ENCODE peak calls at places on chromosomes 13 and 19, in five cellular contexts. H is PC-3, D is D721Med, Q is coronary artery, C is epithelial cell of esophagus. M is an unnamed sample.
A peak's percentile ranks its signal among the peaks of the same experiment; 100 is the strongest.

GRCh38 chr19:13031917-13032623 is 36.8 kb downstream of the NFIX start:
- DNase-seq in C (peak; percentile 58), Q (no peak), D (no peak), H (peak; percentile 72), M (no peak)

GRCh38 chr13:113002206-113002821 is 33.3 kb downstream of the MCF2L start:
- DNase-seq in D (peak; percentile 61), H (no peak), Q (no peak), C (no peak), M (no peak)

GRCh38 chr13:99396446-99396845 is 89.2 kb upstream of the GPR183 start:
- DNase-seq in D (no peak), Q (no peak), H (no peak), C (no peak), M (no peak)

GRCh38 chr13:94028234-94029145 is 451.0 kb downstream of the DCT start:
- DNase-seq in Q (no peak), H (no peak), C (no peak), D (no peak), M (no peak)

GRCh38 chr13:25136872-25137623 is 35.0 kb downstream of the AMER2 start:
- DNase-seq in H (no peak), Q (no peak), D (no peak), C (no peak), M (no peak)

GRCh38 chr13:26785845-26786630 is 25.5 kb upstream of the GPR12 start:
- DNase-seq in Q (peak; percentile 71), D (no peak), C (no peak), H (no peak), M (peak; percentile 15)

GRCh38 chr19:4606921-4607678 is 32.2 kb upstream of the TNFAIP8L1 start:
- DNase-seq in H (no peak), D (peak; percentile 80), Q (no peak), C (no peak), M (no peak)

GRCh38 chr19:5149508-5149907 is 180.6 kb downstream of the KDM4B start:
- DNase-seq in D (no peak), C (no peak), Q (no peak), H (no peak), M (no peak)

GRCh38 chr13:99132295-99132835 is 68.3 kb upstream of the UBAC2 start:
- DNase-seq in Q (peak; percentile 36), H (no peak), D (no peak), C (no peak), M (no peak)

GRCh38 chr13:27783111-27783510 is 9.2 kb upstream of the GSX1 start:
- DNase-seq in Q (no peak), D (no peak), H (peak; percentile 21), C (peak; percentile 45), M (no peak)

GRCh38 chr13:91647361-91647970 is 249.0 kb downstream of the GPC5 start:
- DNase-seq in C (peak; percentile 19), H (peak; percentile 14), D (no peak), Q (no peak), M (no peak)

GRCh38 chr19:2577722-2578335 is 101.9 kb downstream of the GADD45B start:
- DNase-seq in C (no peak), Q (peak; percentile 77), D (no peak), H (no peak), M (no peak)

GRCh38 chr13:79307866-79308298 is 98.2 kb downstream of the RBM26 start:
- DNase-seq in C (peak; percentile 46), D (no peak), H (peak; percentile 3), Q (no peak), M (no peak)

GRCh38 chr19:14369399-14370168 is 11.7 kb upstream of the ADGRE5 start:
- DNase-seq in C (no peak), H (no peak), D (no peak), Q (no peak), M (peak; percentile 83)

GRCh38 chr13:65600702-65601101 is 1629.4 kb downstream of the PCDH9 start:
- DNase-seq in C (peak; percentile 1), Q (no peak), H (peak; percentile 59), D (no peak), M (no peak)

GRCh38 chr13:27171830-27172494 is 351 bp upstream of the USP12 start:
- DNase-seq in D (peak; percentile 82), Q (peak; percentile 96), H (peak; percentile 86), C (peak; percentile 92), M (peak; percentile 93)

GRCh38 chr13:110392510-110393233 is 85.6 kb downstream of the COL4A2 start:
- DNase-seq in H (no peak), Q (no peak), C (no peak), D (no peak), M (no peak)

GRCh38 chr19:30073152-30074000 is 131.3 kb downstream of the URI1 start:
- DNase-seq in D (no peak), H (no peak), C (no peak), Q (no peak), M (no peak)

GRCh38 chr13:95676100-95676774 is 702 bp upstream of the DNAJC3 start:
- DNase-seq in H (peak; percentile 37), Q (no peak), D (no peak), C (peak; percentile 64), M (peak; percentile 26)

GRCh38 chr19:6216996-6217751 is 62.6 kb downstream of the MLLT1 start:
- DNase-seq in C (no peak), H (no peak), Q (no peak), D (no peak), M (no peak)

GRCh38 chr19:13692096-13692495 is 72.2 kb upstream of the MRI1 start:
- DNase-seq in D (no peak), Q (no peak), H (peak; percentile 93), C (peak; percentile 56), M (no peak)

GRCh38 chr13:110873639-110874507 is 41.0 kb downstream of the ANKRD10 start:
- DNase-seq in D (no peak), Q (no peak), H (no peak), C (no peak), M (no peak)

GRCh38 chr13:107441279-107441678 is 774.1 kb downstream of the LIG4 start:
- DNase-seq in D (no peak), C (peak; percentile 4), H (peak; percentile 25), Q (no peak), M (no peak)

GRCh38 chr19:49017666-49018351 is 918 bp upstream of the LHB start:
- DNase-seq in C (peak; percentile 38), Q (no peak), D (no peak), H (peak; percentile 59), M (peak; percentile 62)

GRCh38 chr13:47188802-47189201 is 291.9 kb upstream of the HTR2A start:
- DNase-seq in D (no peak), C (peak; percentile 31), Q (no peak), H (peak; percentile 6), M (no peak)

GRCh38 chr19:39212377-39212742 is 8.3 kb upstream of the SYCN start:
- DNase-seq in Q (no peak), C (no peak), D (no peak), H (peak; percentile 32), M (peak; percentile 51)

GRCh38 chr13:76677047-76677446 is 209.2 kb downstream of the KCTD12 start:
- DNase-seq in D (no peak), H (no peak), C (no peak), Q (no peak), M (no peak)

GRCh38 chr13:36069881-36070366 is 61.3 kb downstream of the DCLK1 start:
- DNase-seq in H (no peak), Q (no peak), D (no peak), C (no peak), M (no peak)

GRCh38 chr13:27607125-27607524 is 13.2 kb downstream of the LNX2 start:
- DNase-seq in C (peak; percentile 78), D (no peak), Q (no peak), H (peak; percentile 76), M (no peak)

GRCh38 chr13:107028751-107029150 is 460.8 kb upstream of the ARGLU1 start:
- DNase-seq in Q (no peak), C (no peak), D (no peak), H (no peak), M (no peak)

GRCh38 chr13:67557642-67558241 is 327.6 kb upstream of the PCDH9 start:
- DNase-seq in H (no peak), D (no peak), Q (no peak), C (no peak), M (no peak)

GRCh38 chr13:37769078-37769477 is 100.5 kb downstream of the TRPC4 start:
- DNase-seq in Q (no peak), C (peak; percentile 17), H (peak; percentile 21), D (no peak), M (no peak)
- TF ChIP-seq CTCF in Q (no peak), C (peak; percentile 35), H (peak; percentile 37), D (peak; percentile 28), M (no peak)

GRCh38 chr19:42315024-42315423 is 1.9 kb downstream of the TMEM145 start:
- DNase-seq in Q (no peak), C (no peak), D (no peak), H (no peak), M (no peak)
- TF ChIP-seq CTCF in Q (no peak), C (no peak), D (no peak), H (no peak), M (no peak)

GRCh38 chr19:24086974-24087595 is at the start of gene ZNF254:
- DNase-seq in H (peak; percentile 94), C (peak; percentile 97), Q (peak; percentile 93), D (peak; percentile 71), M (peak; percentile 79)
- TF ChIP-seq CTCF in H (no peak), C (no peak), Q (no peak), D (no peak), M (no peak)

GRCh38 chr13:45492538-45492937 is 27.8 kb downstream of the COG3 start:
- DNase-seq in Q (no peak), C (no peak), D (no peak), H (no peak), M (no peak)

GRCh38 chr13:45490068-45490467 is 25.3 kb downstream of the COG3 start:
- DNase-seq in Q (no peak), D (no peak), H (peak; percentile 2), C (peak; percentile 30), M (no peak)
- TF ChIP-seq CTCF in Q (no peak), D (no peak), H (peak; percentile 47), C (peak; percentile 42), M (peak; percentile 38)

GRCh38 chr13:92717857-92718256 is 508.8 kb upstream of the GPC6 start:
- DNase-seq in Q (no peak), C (no peak), H (no peak), D (no peak), M (no peak)

GRCh38 chr13:92719868-92720267 is 506.7 kb upstream of the GPC6 start:
- DNase-seq in H (no peak), D (no peak), Q (no peak), C (peak; percentile 1), M (no peak)

GRCh38 chr13:92721610-92722009 is 505.0 kb upstream of the GPC6 start:
- DNase-seq in H (no peak), C (no peak), D (no peak), Q (no peak), M (no peak)

GRCh38 chr13:92716749-92717148 is 509.9 kb upstream of the GPC6 start:
- DNase-seq in H (peak; percentile 2), C (peak; percentile 2), D (no peak), Q (no peak), M (no peak)
- TF ChIP-seq CTCF in H (peak; percentile 39), C (peak; percentile 19), D (peak; percentile 40), Q (peak; percentile 24), M (no peak)

DNA sequence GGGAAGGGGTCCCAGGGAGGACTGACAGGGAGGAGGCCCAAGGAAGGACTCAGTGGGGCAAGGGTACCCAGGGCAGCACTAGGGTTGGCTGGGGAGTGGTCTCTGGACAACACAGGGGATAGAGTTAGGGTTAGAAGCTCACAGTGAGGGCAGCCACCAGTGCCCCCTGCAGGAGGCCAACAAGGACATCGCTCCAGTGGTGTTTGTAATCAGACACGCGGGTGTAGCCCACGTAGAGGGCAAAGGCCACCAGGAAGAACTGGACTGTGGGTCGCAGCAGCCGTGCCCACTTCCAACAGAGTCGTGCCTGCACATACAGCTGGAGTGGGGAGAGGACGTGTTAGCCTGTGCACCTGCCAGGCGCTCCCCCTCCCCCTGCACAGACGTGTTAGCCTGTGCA is 9.2 kb downstream of the PLPP2 start:
- DNase-seq in C (no peak), D (peak; percentile 15), Q (no peak), H (no peak), M (no peak)
- TF ChIP-seq CTCF in C (no peak), D (no peak), Q (no peak), H (no peak), M (no peak)